ENCODE peak calls at places on chromosomes 7 and 10, in six cellular contexts. O, B, G, X, Q and T are unnamed samples.

GRCh38 chr7:155487509-155488482 is 29.9 kb downstream of the EN2 start:
- DNase-seq in O (no peak), Q (no peak), B (no peak), G (no peak), X (no peak), T (no peak)

GRCh38 chr7:104231054-104232046 is 23.5 kb upstream of the ORC5 start:
- DNase-seq in B (peak), X (peak), Q (no peak), O (no peak), G (peak), T (peak)

GRCh38 chr10:27197980-27198645 is 42.5 kb downstream of the ACBD5 start:
- DNase-seq in O (no peak), G (no peak), B (no peak), Q (no peak), X (no peak), T (no peak)

GRCh38 chr10:47111329-47111862 is 188.6 kb upstream of the GDF10 start:
- DNase-seq in Q (no peak), X (no peak), G (no peak), O (no peak), B (no peak), T (no peak)

GRCh38 chr7:33760834-33761233 is 144.5 kb upstream of the BMPER start:
- DNase-seq in G (no peak), O (no peak), Q (no peak), B (no peak), X (no peak), T (no peak)

GRCh38 chr10:97331304-97331703 is 3.2 kb downstream of the FRAT2 start:
- DNase-seq in G (no peak), O (peak), X (no peak), B (no peak), Q (no peak), T (no peak)

GRCh38 chr10:5396545-5396944 is 8.1 kb downstream of the TUBAL3 start:
- DNase-seq in B (no peak), X (peak), O (no peak), Q (no peak), G (peak), T (no peak)

GRCh38 chr10:69648461-69648860 is 18.4 kb downstream of the FAM241B start:
- DNase-seq in B (no peak), G (no peak), X (no peak), O (peak), Q (no peak), T (no peak)

GRCh38 chr7:38169862-38170261 is 8.2 kb upstream of the STARD3NL start:
- DNase-seq in X (peak), G (peak), O (no peak), B (no peak), Q (no peak), T (peak)

GRCh38 chr10:24958701-24959392 is 6.4 kb upstream of the PRTFDC1 start:
- DNase-seq in B (no peak), G (peak), O (no peak), Q (no peak), X (peak), T (no peak)

GRCh38 chr10:96833220-96834001 is 1.3 kb downstream of the LCOR start:
- DNase-seq in O (no peak), X (peak), B (peak), Q (no peak), G (peak), T (no peak)

GRCh38 chr7:123849855-123850254 is 4.9 kb downstream of the HYAL4 start:
- DNase-seq in B (no peak), Q (no peak), X (no peak), G (no peak), O (no peak), T (no peak)

GRCh38 chr10:86103391-86104101 is 263.0 kb downstream of the GRID1 start:
- DNase-seq in X (no peak), B (no peak), O (peak), Q (no peak), G (no peak), T (peak)

GRCh38 chr10:133454204-133454893 is 604 bp downstream of the SCART1 start:
- DNase-seq in G (no peak), B (no peak), Q (no peak), X (no peak), O (no peak), T (no peak)

GRCh38 chr7:31729195-31729804 is 42.3 kb downstream of the PPP1R17 start:
- DNase-seq in B (no peak), Q (no peak), O (no peak), X (no peak), G (no peak), T (no peak)

GRCh38 chr7:74174606-74175082 is 488 bp downstream of the EIF4H start:
- DNase-seq in G (peak), B (no peak), O (no peak), X (peak), Q (no peak), T (peak)

DNA sequence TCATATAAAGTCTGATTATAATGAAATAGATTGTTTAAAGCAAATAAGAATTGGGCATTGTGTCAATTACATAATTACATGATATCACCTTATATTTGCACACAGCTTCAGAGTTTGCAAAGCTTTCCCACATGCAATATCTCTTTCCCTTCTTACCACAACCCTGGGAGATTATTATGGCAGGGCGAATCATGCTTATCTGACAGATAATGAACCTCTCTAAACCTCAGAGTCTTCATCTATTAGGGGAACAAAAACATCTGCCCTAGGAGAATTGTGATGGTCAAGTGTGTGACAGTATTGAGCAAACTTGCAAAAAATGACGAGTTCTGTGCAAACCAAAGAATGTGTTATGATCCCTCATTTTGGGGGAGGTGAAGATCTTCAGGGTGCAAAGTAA is 90.0 kb downstream of the MYOF start:
- DNase-seq in X (peak), B (no peak), Q (no peak), G (peak), O (no peak), T (no peak)
- H3K27ac ChIP-seq in X (no peak), B (no peak), Q (no peak), G (no peak), O (no peak), T (no peak)

GRCh38 chr10:52029628-52030027 is 284.5 kb upstream of the DKK1 start:
- DNase-seq in X (no peak), Q (no peak), B (no peak), O (no peak), G (no peak), T (no peak)

GRCh38 chr10:52028518-52028858 is 285.6 kb upstream of the DKK1 start:
- DNase-seq in B (no peak), O (no peak), X (no peak), G (no peak), Q (no peak), T (no peak)

GRCh38 chr10:52030975-52031374 is 283.1 kb upstream of the DKK1 start:
- DNase-seq in X (no peak), O (no peak), B (no peak), Q (no peak), G (no peak), T (no peak)

GRCh38 chr10:52031771-52032170 is 282.3 kb upstream of the DKK1 start:
- DNase-seq in X (no peak), Q (no peak), O (no peak), G (no peak), B (no peak), T (no peak)

GRCh38 chr10:52030051-52030867 is 283.8 kb upstream of the DKK1 start:
- DNase-seq in G (no peak), Q (no peak), O (no peak), X (no peak), B (no peak), T (no peak)
- H3K27ac ChIP-seq in G (no peak), Q (no peak), O (no peak), X (no peak), B (no peak), T (no peak)

DNA sequence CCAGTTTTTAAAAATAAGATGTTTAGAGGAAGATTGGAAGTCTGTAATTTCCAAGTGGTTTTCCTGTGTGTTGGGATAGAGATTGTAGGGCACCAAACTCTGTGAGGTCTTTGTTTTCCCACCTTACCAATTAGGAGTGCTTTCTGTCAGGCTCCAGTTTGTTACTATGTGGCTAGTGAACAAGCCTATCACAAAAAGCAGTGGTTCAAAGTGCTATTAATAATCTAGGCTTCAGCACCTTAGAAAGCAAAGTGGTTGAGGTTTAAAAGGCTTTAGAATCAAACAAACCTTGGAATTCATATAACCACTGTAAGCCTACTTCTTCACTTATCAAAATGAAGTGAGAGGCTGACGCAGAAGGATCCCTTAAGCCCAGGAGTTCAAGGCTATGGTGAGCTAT is 11.1 kb upstream of the ANAPC16 start:
- DNase-seq in G (no peak), B (no peak), Q (no peak), O (no peak), X (peak), T (no peak)
- H3K27ac ChIP-seq in G (no peak), B (no peak), Q (no peak), O (no peak), X (no peak), T (no peak)

DNA sequence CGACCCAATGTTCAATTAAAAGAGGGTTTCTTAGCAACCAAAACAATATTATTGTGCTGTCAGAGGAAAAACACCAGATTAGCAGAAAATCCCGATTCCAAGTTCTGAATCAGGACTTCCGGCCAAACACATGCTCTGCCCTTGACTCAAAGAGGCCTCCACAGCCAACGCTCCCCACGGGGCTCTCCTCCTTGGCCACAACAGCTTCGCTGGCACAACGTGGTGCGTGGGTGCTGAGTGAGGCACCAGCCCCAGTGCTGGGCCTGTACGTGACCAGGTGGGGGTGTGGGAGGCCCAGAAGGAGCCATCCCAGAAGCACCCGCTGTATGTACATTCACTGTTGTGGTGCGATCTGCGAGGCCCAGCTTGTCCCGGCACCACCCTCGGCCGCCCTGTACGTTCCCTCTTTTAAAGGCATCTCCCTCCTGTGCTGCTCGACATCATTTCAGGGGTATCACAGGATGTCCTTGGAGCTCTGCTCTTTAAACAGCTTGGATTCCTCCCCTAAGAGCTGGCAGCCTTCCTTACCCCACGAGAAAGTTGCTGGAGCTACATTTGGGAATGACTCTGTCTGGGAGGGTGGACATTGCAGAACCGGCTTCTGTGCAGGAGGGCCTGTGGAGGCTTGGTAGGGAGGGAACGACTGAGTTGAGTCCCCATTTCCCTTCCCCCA is 736.2 kb downstream of the PARD3 start:
- DNase-seq in B (no peak), X (peak), O (no peak), Q (no peak), G (peak), T (no peak)
- H3K27ac ChIP-seq in B (no peak), X (no peak), O (peak), Q (no peak), G (peak), T (no peak)